ENCODE peak calls at places on chromosome 12, in seven cellular contexts. One of them, this sample, is unnamed.

GRCh38 chr12:95158919-95159318 is 58.3 kb downstream of the FGD6 start:
- DNase-seq in AG09309: no peak
- DNase-seq in MG63: no peak
- DNase-seq in colonic mucosa: no peak
- DNase-seq in epithelial cell of esophagus: no peak
- DNase-seq in Karpas-422: no peak
- DNase-seq in PC-3: no peak
- DNase-seq in this sample: no peak

GRCh38 chr12:63967358-63967757 is 122.9 kb downstream of the SRGAP1 start:
- DNase-seq in AG09309: no peak
- DNase-seq in MG63: peak
- DNase-seq in colonic mucosa: no peak
- DNase-seq in epithelial cell of esophagus: peak
- DNase-seq in Karpas-422: no peak
- DNase-seq in PC-3: peak
- DNase-seq in this sample: no peak

GRCh38 chr12:60191271-60191670 is 595.4 kb downstream of the SLC16A7 start:
- DNase-seq in AG09309: no peak
- DNase-seq in MG63: no peak
- DNase-seq in colonic mucosa: no peak
- DNase-seq in epithelial cell of esophagus: no peak
- DNase-seq in Karpas-422: no peak
- DNase-seq in PC-3: no peak
- DNase-seq in this sample: no peak

GRCh38 chr12:13941258-13942249 is 39.8 kb downstream of the GRIN2B start:
- DNase-seq in AG09309: no peak
- DNase-seq in MG63: peak
- DNase-seq in colonic mucosa: peak
- DNase-seq in epithelial cell of esophagus: peak
- DNase-seq in Karpas-422: peak
- DNase-seq in PC-3: peak
- DNase-seq in this sample: no peak

GRCh38 chr12:112891093-112892024 is 15.4 kb upstream of the OAS1 start:
- DNase-seq in AG09309: no peak
- DNase-seq in MG63: peak
- DNase-seq in colonic mucosa: no peak
- DNase-seq in epithelial cell of esophagus: no peak
- DNase-seq in Karpas-422: no peak
- DNase-seq in PC-3: no peak
- DNase-seq in this sample: no peak

GRCh38 chr12:42757735-42758134 is 168.2 kb upstream of the PRICKLE1 start:
- DNase-seq in AG09309: no peak
- DNase-seq in MG63: no peak
- DNase-seq in colonic mucosa: no peak
- DNase-seq in epithelial cell of esophagus: no peak
- DNase-seq in Karpas-422: no peak
- DNase-seq in PC-3: no peak
- DNase-seq in this sample: no peak

GRCh38 chr12:27826076-27826475 is 46.0 kb upstream of the MANSC4 start:
- DNase-seq in AG09309: no peak
- DNase-seq in MG63: no peak
- DNase-seq in colonic mucosa: no peak
- DNase-seq in epithelial cell of esophagus: peak
- DNase-seq in Karpas-422: no peak
- DNase-seq in PC-3: no peak
- DNase-seq in this sample: no peak

GRCh38 chr12:96981053-96981452 is 74.0 kb downstream of the NEDD1 start:
- DNase-seq in AG09309: peak
- DNase-seq in MG63: peak
- DNase-seq in colonic mucosa: no peak
- DNase-seq in epithelial cell of esophagus: peak
- DNase-seq in Karpas-422: no peak
- DNase-seq in PC-3: peak
- DNase-seq in this sample: no peak

GRCh38 chr12:116599285-116600122 is 40.3 kb downstream of the MAP1LC3B2 start:
- DNase-seq in AG09309: peak
- DNase-seq in MG63: peak
- DNase-seq in colonic mucosa: peak
- DNase-seq in epithelial cell of esophagus: peak
- DNase-seq in Karpas-422: peak
- DNase-seq in PC-3: peak
- DNase-seq in this sample: no peak

GRCh38 chr12:106982229-106982628 is 4.7 kb downstream of the MTERF2 start:
- DNase-seq in AG09309: no peak
- DNase-seq in MG63: no peak
- DNase-seq in colonic mucosa: no peak
- DNase-seq in epithelial cell of esophagus: peak
- DNase-seq in Karpas-422: no peak
- DNase-seq in PC-3: no peak
- DNase-seq in this sample: no peak

GRCh38 chr12:124466200-124467128 is 100.9 kb downstream of the NCOR2 start:
- DNase-seq in AG09309: no peak
- DNase-seq in MG63: no peak
- DNase-seq in colonic mucosa: peak
- DNase-seq in epithelial cell of esophagus: no peak
- DNase-seq in Karpas-422: peak
- DNase-seq in PC-3: no peak
- DNase-seq in this sample: peak

GRCh38 chr12:96427269-96427729 is 27.1 kb upstream of the CDK17 start:
- DNase-seq in AG09309: peak
- DNase-seq in MG63: peak
- DNase-seq in colonic mucosa: peak
- DNase-seq in epithelial cell of esophagus: peak
- DNase-seq in Karpas-422: no peak
- DNase-seq in PC-3: peak
- DNase-seq in this sample: no peak

GRCh38 chr12:84492381-84492883 is 420.2 kb downstream of the SLC6A15 start:
- DNase-seq in AG09309: no peak
- DNase-seq in MG63: no peak
- DNase-seq in colonic mucosa: no peak
- DNase-seq in epithelial cell of esophagus: peak
- DNase-seq in Karpas-422: no peak
- DNase-seq in PC-3: no peak
- DNase-seq in this sample: no peak

GRCh38 chr12:61504396-61505115 is 755.6 kb upstream of the USP15 start:
- DNase-seq in AG09309: no peak
- DNase-seq in MG63: no peak
- DNase-seq in colonic mucosa: no peak
- DNase-seq in epithelial cell of esophagus: peak
- DNase-seq in Karpas-422: no peak
- DNase-seq in PC-3: peak
- DNase-seq in this sample: no peak

GRCh38 chr12:101021442-101021841 is 188.6 kb downstream of the SLC5A8 start:
- DNase-seq in AG09309: no peak
- DNase-seq in MG63: no peak
- DNase-seq in colonic mucosa: no peak
- DNase-seq in epithelial cell of esophagus: no peak
- DNase-seq in Karpas-422: no peak
- DNase-seq in PC-3: peak
- DNase-seq in this sample: no peak

DNA sequence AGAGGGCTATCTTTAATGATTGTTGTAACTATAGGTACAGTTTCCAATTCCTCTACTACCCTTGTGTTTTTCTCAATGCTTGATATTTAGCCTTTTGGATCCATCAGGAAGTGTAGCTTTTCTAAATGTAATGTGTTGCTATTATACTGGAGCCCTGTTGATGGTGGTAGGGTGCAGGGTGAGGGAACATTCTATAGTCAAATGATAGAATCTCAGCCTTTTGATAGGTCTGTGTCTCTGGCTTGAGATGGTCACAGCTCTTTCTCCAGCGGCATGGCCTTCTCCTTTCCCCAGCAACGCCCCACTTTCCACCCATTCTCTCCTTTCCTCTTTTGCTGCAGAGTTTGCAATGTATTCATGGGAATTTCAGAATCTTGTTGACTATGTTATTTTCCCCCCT is 398.6 kb downstream of the RERGL start:
- DNase-seq in AG09309: no peak
- DNase-seq in MG63: no peak
- DNase-seq in colonic mucosa: no peak
- DNase-seq in epithelial cell of esophagus: no peak
- DNase-seq in Karpas-422: no peak
- DNase-seq in PC-3: no peak
- DNase-seq in this sample: no peak
- H3K4me3 ChIP-seq in AG09309: no peak
- H3K4me3 ChIP-seq in MG63: no peak
- H3K4me3 ChIP-seq in colonic mucosa: no peak
- H3K4me3 ChIP-seq in epithelial cell of esophagus: no peak
- H3K4me3 ChIP-seq in Karpas-422: no peak
- H3K4me3 ChIP-seq in PC-3: no peak
- H3K4me3 ChIP-seq in this sample: no peak

GRCh38 chr12:31651893-31652521 is 7.5 kb upstream of the ETFBKMT start:
- DNase-seq in AG09309: no peak
- DNase-seq in MG63: peak
- DNase-seq in colonic mucosa: no peak
- DNase-seq in epithelial cell of esophagus: no peak
- DNase-seq in Karpas-422: no peak
- DNase-seq in PC-3: no peak
- DNase-seq in this sample: peak
- H3K4me3 ChIP-seq in AG09309: no peak
- H3K4me3 ChIP-seq in MG63: peak
- H3K4me3 ChIP-seq in colonic mucosa: no peak
- H3K4me3 ChIP-seq in epithelial cell of esophagus: no peak
- H3K4me3 ChIP-seq in Karpas-422: no peak
- H3K4me3 ChIP-seq in PC-3: no peak
- H3K4me3 ChIP-seq in this sample: peak

GRCh38 chr12:110224379-110225304 is 56.4 kb upstream of the ATP2A2 start:
- DNase-seq in AG09309: peak
- DNase-seq in MG63: peak
- DNase-seq in colonic mucosa: no peak
- DNase-seq in epithelial cell of esophagus: peak
- DNase-seq in Karpas-422: no peak
- DNase-seq in PC-3: peak
- DNase-seq in this sample: peak
- H3K4me3 ChIP-seq in AG09309: no peak
- H3K4me3 ChIP-seq in MG63: no peak
- H3K4me3 ChIP-seq in colonic mucosa: peak
- H3K4me3 ChIP-seq in epithelial cell of esophagus: no peak
- H3K4me3 ChIP-seq in Karpas-422: no peak
- H3K4me3 ChIP-seq in PC-3: peak
- H3K4me3 ChIP-seq in this sample: peak

GRCh38 chr12:51953011-51953568 is 1.6 kb downstream of the ACVR1B start:
- DNase-seq in AG09309: no peak
- DNase-seq in MG63: no peak
- DNase-seq in colonic mucosa: peak
- DNase-seq in epithelial cell of esophagus: no peak
- DNase-seq in Karpas-422: no peak
- DNase-seq in PC-3: no peak
- DNase-seq in this sample: no peak
- H3K4me3 ChIP-seq in AG09309: peak
- H3K4me3 ChIP-seq in MG63: no peak
- H3K4me3 ChIP-seq in colonic mucosa: peak
- H3K4me3 ChIP-seq in epithelial cell of esophagus: peak
- H3K4me3 ChIP-seq in Karpas-422: no peak
- H3K4me3 ChIP-seq in PC-3: peak
- H3K4me3 ChIP-seq in this sample: peak

GRCh38 chr12:6553051-6553868 is 2.6 kb downstream of the IFFO1 start:
- DNase-seq in AG09309: peak
- DNase-seq in MG63: peak
- DNase-seq in colonic mucosa: no peak
- DNase-seq in epithelial cell of esophagus: no peak
- DNase-seq in Karpas-422: no peak
- DNase-seq in PC-3: no peak
- DNase-seq in this sample: no peak

GRCh38 chr12:6551496-6552139 is 4.2 kb downstream of the IFFO1 start:
- DNase-seq in AG09309: no peak
- DNase-seq in MG63: peak
- DNase-seq in colonic mucosa: no peak
- DNase-seq in epithelial cell of esophagus: peak
- DNase-seq in Karpas-422: no peak
- DNase-seq in PC-3: no peak
- DNase-seq in this sample: no peak

GRCh38 chr12:6550294-6551062 is 5.4 kb downstream of the IFFO1 start:
- DNase-seq in AG09309: no peak
- DNase-seq in MG63: no peak
- DNase-seq in colonic mucosa: no peak
- DNase-seq in epithelial cell of esophagus: no peak
- DNase-seq in Karpas-422: no peak
- DNase-seq in PC-3: no peak
- DNase-seq in this sample: no peak

GRCh38 chr12:6551063-6551461 is 4.8 kb downstream of the IFFO1 start:
- DNase-seq in AG09309: no peak
- DNase-seq in MG63: no peak
- DNase-seq in colonic mucosa: no peak
- DNase-seq in epithelial cell of esophagus: no peak
- DNase-seq in Karpas-422: no peak
- DNase-seq in PC-3: no peak
- DNase-seq in this sample: no peak

GRCh38 chr12:6552140-6552551 is 3.7 kb downstream of the IFFO1 start:
- DNase-seq in AG09309: no peak
- DNase-seq in MG63: peak
- DNase-seq in colonic mucosa: no peak
- DNase-seq in epithelial cell of esophagus: no peak
- DNase-seq in Karpas-422: no peak
- DNase-seq in PC-3: no peak
- DNase-seq in this sample: no peak
- H3K4me3 ChIP-seq in AG09309: no peak
- H3K4me3 ChIP-seq in MG63: no peak
- H3K4me3 ChIP-seq in colonic mucosa: no peak
- H3K4me3 ChIP-seq in epithelial cell of esophagus: no peak
- H3K4me3 ChIP-seq in Karpas-422: no peak
- H3K4me3 ChIP-seq in PC-3: no peak
- H3K4me3 ChIP-seq in this sample: no peak

This sample was measured in SK-N-MC.